ENCODE peak calls at places on chromosomes 2 and 18, in seven cellular contexts. One of them, this sample, is unnamed.

GRCh38 chr2:29115797-29116781 is 874 bp downstream of the CLIP4 start:
- DNase-seq in fibroblast of mammary gland: peak; percentile 82
- DNase-seq in HCT116: no peak
- DNase-seq in AG04450: peak; percentile 72
- DNase-seq in mucosa of descending colon: peak; percentile 68
- DNase-seq in GM10248: peak; percentile 54
- DNase-seq in GM20000: peak; percentile 76
- DNase-seq in this sample: peak; percentile 60

GRCh38 chr2:239329284-239329971 is 71.4 kb downstream of the HDAC4 start:
- DNase-seq in GM10248: no peak
- DNase-seq in mucosa of descending colon: no peak
- DNase-seq in fibroblast of mammary gland: peak; percentile 24
- DNase-seq in GM20000: no peak
- DNase-seq in AG04450: no peak
- DNase-seq in HCT116: no peak
- DNase-seq in this sample: no peak

GRCh38 chr18:72692086-72692485 is 147.9 kb upstream of the CBLN2 start:
- DNase-seq in GM20000: no peak
- DNase-seq in HCT116: no peak
- DNase-seq in fibroblast of mammary gland: no peak
- DNase-seq in AG04450: no peak
- DNase-seq in GM10248: no peak
- DNase-seq in mucosa of descending colon: peak; percentile 59
- DNase-seq in this sample: no peak

GRCh38 chr2:206160124-206160806 is 570 bp downstream of the EEF1B2 start:
- DNase-seq in AG04450: no peak
- DNase-seq in mucosa of descending colon: no peak
- DNase-seq in fibroblast of mammary gland: no peak
- DNase-seq in HCT116: no peak
- DNase-seq in GM10248: peak; percentile 71
- DNase-seq in GM20000: peak; percentile 72
- DNase-seq in this sample: peak; percentile 60

GRCh38 chr2:136065384-136065783 is 52.6 kb downstream of the CXCR4 start:
- DNase-seq in mucosa of descending colon: no peak
- DNase-seq in GM20000: no peak
- DNase-seq in fibroblast of mammary gland: no peak
- DNase-seq in AG04450: no peak
- DNase-seq in HCT116: no peak
- DNase-seq in GM10248: no peak
- DNase-seq in this sample: no peak

GRCh38 chr2:120226296-120226695 is 3.1 kb upstream of the TMEM185B start:
- DNase-seq in mucosa of descending colon: no peak
- DNase-seq in GM10248: no peak
- DNase-seq in fibroblast of mammary gland: no peak
- DNase-seq in GM20000: no peak
- DNase-seq in AG04450: no peak
- DNase-seq in HCT116: no peak
- DNase-seq in this sample: no peak

GRCh38 chr18:41226186-41226585 is 728.8 kb upstream of the PIK3C3 start:
- DNase-seq in mucosa of descending colon: no peak
- DNase-seq in GM10248: no peak
- DNase-seq in GM20000: no peak
- DNase-seq in fibroblast of mammary gland: no peak
- DNase-seq in AG04450: peak; percentile 6
- DNase-seq in HCT116: no peak
- DNase-seq in this sample: no peak

GRCh38 chr2:134721596-134721995 is 2.8 kb upstream of the TMEM163 start:
- DNase-seq in AG04450: no peak
- DNase-seq in fibroblast of mammary gland: no peak
- DNase-seq in mucosa of descending colon: no peak
- DNase-seq in GM20000: no peak
- DNase-seq in HCT116: no peak
- DNase-seq in GM10248: no peak
- DNase-seq in this sample: no peak

GRCh38 chr2:101011152-101011551 is 9.1 kb downstream of the RPL31 start:
- DNase-seq in AG04450: no peak
- DNase-seq in HCT116: no peak
- DNase-seq in GM10248: no peak
- DNase-seq in fibroblast of mammary gland: no peak
- DNase-seq in GM20000: no peak
- DNase-seq in mucosa of descending colon: no peak
- DNase-seq in this sample: no peak

GRCh38 chr2:46793423-46794416 is 121.9 kb downstream of the MCFD2 start:
- DNase-seq in AG04450: no peak
- DNase-seq in mucosa of descending colon: no peak
- DNase-seq in fibroblast of mammary gland: no peak
- DNase-seq in GM20000: no peak
- DNase-seq in GM10248: no peak
- DNase-seq in HCT116: no peak
- DNase-seq in this sample: no peak

GRCh38 chr2:20448246-20449046 is 1.6 kb downstream of the RHOB start:
- DNase-seq in GM10248: no peak
- DNase-seq in fibroblast of mammary gland: peak; percentile 29
- DNase-seq in GM20000: no peak
- DNase-seq in AG04450: no peak
- DNase-seq in HCT116: no peak
- DNase-seq in mucosa of descending colon: no peak
- DNase-seq in this sample: no peak

GRCh38 chr2:22355816-22356433 is 1029.1 kb upstream of the KLHL29 start:
- DNase-seq in HCT116: no peak
- DNase-seq in mucosa of descending colon: peak; percentile 79
- DNase-seq in AG04450: no peak
- DNase-seq in GM10248: peak; percentile 29
- DNase-seq in GM20000: peak; percentile 43
- DNase-seq in fibroblast of mammary gland: peak; percentile 5
- DNase-seq in this sample: peak; percentile 25

GRCh38 chr2:174120346-174120745 is 128.0 kb downstream of the OLA1 start:
- DNase-seq in HCT116: peak; percentile 82
- DNase-seq in AG04450: no peak
- DNase-seq in fibroblast of mammary gland: peak; percentile 70
- DNase-seq in mucosa of descending colon: no peak
- DNase-seq in GM10248: no peak
- DNase-seq in GM20000: no peak
- DNase-seq in this sample: peak; percentile 5

GRCh38 chr18:10792181-10792580 is 266.4 kb downstream of the NAPG start:
- DNase-seq in AG04450: no peak
- DNase-seq in HCT116: no peak
- DNase-seq in fibroblast of mammary gland: no peak
- DNase-seq in GM10248: no peak
- DNase-seq in mucosa of descending colon: no peak
- DNase-seq in GM20000: no peak
- DNase-seq in this sample: no peak

GRCh38 chr18:26617151-26617554 is 68.8 kb upstream of the KCTD1 start:
- DNase-seq in fibroblast of mammary gland: peak; percentile 91
- DNase-seq in HCT116: peak; percentile 47
- DNase-seq in GM10248: no peak
- DNase-seq in GM20000: no peak
- DNase-seq in mucosa of descending colon: no peak
- DNase-seq in AG04450: peak; percentile 16
- DNase-seq in this sample: no peak

GRCh38 chr2:42386684-42387083 is 25.7 kb upstream of the COX7A2L start:
- DNase-seq in fibroblast of mammary gland: peak; percentile 10
- DNase-seq in AG04450: no peak
- DNase-seq in HCT116: peak; percentile 34
- DNase-seq in GM20000: peak; percentile 37
- DNase-seq in mucosa of descending colon: no peak
- DNase-seq in GM10248: peak; percentile 26
- DNase-seq in this sample: peak; percentile 33
- TF ChIP-seq CTCF in fibroblast of mammary gland: peak; percentile 50
- TF ChIP-seq CTCF in AG04450: peak; percentile 43
- TF ChIP-seq CTCF in HCT116: peak; percentile 75
- TF ChIP-seq CTCF in GM20000: peak; percentile 39
- TF ChIP-seq CTCF in mucosa of descending colon: no peak
- TF ChIP-seq CTCF in GM10248: peak; percentile 38
- TF ChIP-seq CTCF in this sample: peak; percentile 57

GRCh38 chr2:43218550-43219382 is 7.6 kb downstream of the ZFP36L2 start:
- DNase-seq in fibroblast of mammary gland: peak; percentile 37
- DNase-seq in GM20000: peak; percentile 54
- DNase-seq in GM10248: no peak
- DNase-seq in HCT116: no peak
- DNase-seq in mucosa of descending colon: peak; percentile 89
- DNase-seq in AG04450: no peak
- DNase-seq in this sample: peak; percentile 53

GRCh38 chr2:43220229-43220981 is 6.0 kb downstream of the ZFP36L2 start:
- DNase-seq in fibroblast of mammary gland: peak; percentile 82
- DNase-seq in mucosa of descending colon: no peak
- DNase-seq in AG04450: no peak
- DNase-seq in HCT116: no peak
- DNase-seq in GM20000: no peak
- DNase-seq in GM10248: no peak
- DNase-seq in this sample: no peak

GRCh38 chr2:43220982-43221659 is 5.3 kb downstream of the ZFP36L2 start:
- DNase-seq in AG04450: peak; percentile 97
- DNase-seq in HCT116: no peak
- DNase-seq in GM10248: no peak
- DNase-seq in GM20000: no peak
- DNase-seq in mucosa of descending colon: peak; percentile 70
- DNase-seq in fibroblast of mammary gland: peak; percentile 97
- DNase-seq in this sample: no peak

GRCh38 chr2:43218221-43218549 is 8.2 kb downstream of the ZFP36L2 start:
- DNase-seq in GM20000: no peak
- DNase-seq in mucosa of descending colon: no peak
- DNase-seq in HCT116: no peak
- DNase-seq in AG04450: no peak
- DNase-seq in GM10248: no peak
- DNase-seq in fibroblast of mammary gland: peak; percentile 26
- DNase-seq in this sample: no peak

DNA sequence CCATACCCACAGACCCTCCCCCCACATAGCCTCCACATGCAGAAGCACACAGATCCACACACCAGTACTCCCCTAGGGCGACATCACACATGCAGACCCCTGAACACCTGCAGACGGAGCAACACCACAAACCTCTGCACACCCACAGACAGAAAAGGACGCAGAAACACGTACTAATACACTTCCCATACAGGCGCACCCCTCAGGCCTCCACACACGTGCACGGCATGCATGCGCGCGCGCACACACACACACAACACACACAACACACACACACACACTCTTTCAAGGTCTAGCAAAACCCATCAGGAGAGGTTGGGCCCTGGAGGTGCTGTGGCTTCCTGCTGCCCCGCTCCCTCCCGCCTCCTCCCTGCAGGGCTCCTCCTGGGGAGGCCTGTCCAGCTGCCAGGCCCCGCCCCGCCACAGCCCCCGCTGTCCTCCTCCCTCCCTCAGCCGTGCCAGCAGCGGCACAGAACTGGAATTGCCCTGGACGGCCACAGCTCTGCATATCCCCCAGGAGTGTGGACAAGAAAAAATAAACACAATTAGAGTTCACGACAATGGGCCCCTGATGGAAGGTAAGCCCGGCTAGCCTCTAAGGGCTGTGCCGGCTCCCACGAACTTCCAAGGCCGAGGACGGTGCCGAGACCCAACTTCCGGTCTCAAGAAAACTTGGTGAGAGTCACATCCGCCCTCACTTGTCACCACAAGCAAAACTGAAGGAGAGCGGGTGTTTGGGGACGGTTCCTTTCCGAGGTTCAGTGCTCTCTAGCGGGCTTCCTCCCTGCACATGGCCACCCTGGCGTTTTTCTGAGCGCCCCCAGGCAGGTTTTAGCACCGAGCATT is 6.8 kb downstream of the ZFP36L2 start:
- DNase-seq in GM20000: peak; percentile 83
- DNase-seq in AG04450: no peak
- DNase-seq in mucosa of descending colon: peak; percentile 93
- DNase-seq in fibroblast of mammary gland: peak; percentile 89
- DNase-seq in GM10248: peak; percentile 84
- DNase-seq in HCT116: peak; percentile 75
- DNase-seq in this sample: peak; percentile 82
- TF ChIP-seq CTCF in GM20000: no peak
- TF ChIP-seq CTCF in AG04450: no peak
- TF ChIP-seq CTCF in mucosa of descending colon: peak; percentile 5
- TF ChIP-seq CTCF in fibroblast of mammary gland: no peak
- TF ChIP-seq CTCF in GM10248: no peak
- TF ChIP-seq CTCF in HCT116: no peak
- TF ChIP-seq CTCF in this sample: no peak

GRCh38 chr2:105789745-105790466 is 45.2 kb downstream of the NCK2 start:
- DNase-seq in GM20000: peak; percentile 34
- DNase-seq in fibroblast of mammary gland: peak; percentile 60
- DNase-seq in AG04450: peak; percentile 8
- DNase-seq in mucosa of descending colon: no peak
- DNase-seq in HCT116: no peak
- DNase-seq in GM10248: peak; percentile 46
- DNase-seq in this sample: peak; percentile 45
- TF ChIP-seq CTCF in GM20000: peak; percentile 28
- TF ChIP-seq CTCF in fibroblast of mammary gland: no peak
- TF ChIP-seq CTCF in AG04450: no peak
- TF ChIP-seq CTCF in mucosa of descending colon: no peak
- TF ChIP-seq CTCF in HCT116: peak; percentile 24
- TF ChIP-seq CTCF in GM10248: peak; percentile 43
- TF ChIP-seq CTCF in this sample: peak; percentile 46

GRCh38 chr2:145481334-145481922 is 961.5 kb upstream of the ZEB2 start:
- DNase-seq in GM10248: no peak
- DNase-seq in fibroblast of mammary gland: no peak
- DNase-seq in mucosa of descending colon: no peak
- DNase-seq in HCT116: no peak
- DNase-seq in AG04450: no peak
- DNase-seq in GM20000: no peak
- DNase-seq in this sample: no peak

GRCh38 chr2:145483854-145484253 is 963.9 kb upstream of the ZEB2 start:
- DNase-seq in fibroblast of mammary gland: no peak
- DNase-seq in GM20000: no peak
- DNase-seq in HCT116: no peak
- DNase-seq in AG04450: no peak
- DNase-seq in GM10248: no peak
- DNase-seq in mucosa of descending colon: no peak
- DNase-seq in this sample: no peak

GRCh38 chr2:145488571-145488970 is 968.7 kb upstream of the ZEB2 start:
- DNase-seq in fibroblast of mammary gland: no peak
- DNase-seq in mucosa of descending colon: no peak
- DNase-seq in GM10248: no peak
- DNase-seq in GM20000: no peak
- DNase-seq in HCT116: no peak
- DNase-seq in AG04450: no peak
- DNase-seq in this sample: no peak

GRCh38 chr2:145484443-145485086 is 964.6 kb upstream of the ZEB2 start:
- DNase-seq in fibroblast of mammary gland: peak; percentile 92
- DNase-seq in HCT116: peak; percentile 69
- DNase-seq in GM10248: no peak
- DNase-seq in GM20000: peak; percentile 4
- DNase-seq in AG04450: no peak
- DNase-seq in mucosa of descending colon: no peak
- DNase-seq in this sample: no peak
- TF ChIP-seq CTCF in fibroblast of mammary gland: peak; percentile 46
- TF ChIP-seq CTCF in HCT116: peak; percentile 55
- TF ChIP-seq CTCF in GM10248: peak; percentile 4
- TF ChIP-seq CTCF in GM20000: no peak
- TF ChIP-seq CTCF in AG04450: peak; percentile 20
- TF ChIP-seq CTCF in mucosa of descending colon: no peak
- TF ChIP-seq CTCF in this sample: peak; percentile 7

This sample was measured in GM13977.